ENCODE peak calls at places on chromosome 22, in seven cellular contexts. S is A549, X is right atrium auricular region, M is ovary, G is psoas muscle, K is heart left ventricle, C is left lung. E is an unnamed sample.

GRCh38 chr22:49838771-49839717 is 11.4 kb upstream of the BRD1 start:
- DNase-seq in K (no peak), M (no peak), C (peak; percentile 70), G (no peak), X (no peak), S (no peak), E (no peak)

GRCh38 chr22:24147666-24148065 is 33.6 kb upstream of the SUSD2 start:
- DNase-seq in X (no peak), K (no peak), M (no peak), C (no peak), G (no peak), S (no peak), E (no peak)

GRCh38 chr22:36323855-36324331 is 63.9 kb downstream of the MYH9 start:
- DNase-seq in K (peak; percentile 70), X (peak; percentile 88), S (no peak), M (no peak), G (peak; percentile 73), C (no peak), E (no peak)

GRCh38 chr22:21564411-21564810 is 3.1 kb upstream of the UBE2L3 start:
- DNase-seq in G (no peak), S (no peak), C (no peak), M (no peak), K (no peak), X (no peak), E (no peak)

GRCh38 chr22:24244144-24244787 is 616 bp downstream of the GGT5 start:
- DNase-seq in S (no peak), K (no peak), G (peak; percentile 32), C (no peak), X (no peak), M (peak; percentile 71), E (peak; percentile 74)

GRCh38 chr22:45960477-45961386 is 16.2 kb downstream of the WNT7B start:
- DNase-seq in C (no peak), G (no peak), K (no peak), X (no peak), M (no peak), S (no peak), E (no peak)

GRCh38 chr22:39721456-39722325 is 151.1 kb downstream of the CACNA1I start:
- DNase-seq in G (no peak), M (no peak), S (no peak), K (no peak), C (no peak), X (no peak), E (peak; percentile 40)

GRCh38 chr22:25091449-25091848 is 108.2 kb upstream of the CRYBB3 start:
- DNase-seq in K (no peak), M (no peak), C (no peak), X (no peak), S (no peak), G (no peak), E (no peak)

GRCh38 chr22:22394589-22394988 is 114.0 kb downstream of the ZNF280B start:
- DNase-seq in C (no peak), S (no peak), X (peak; percentile 57), K (no peak), G (no peak), M (no peak), E (no peak)

GRCh38 chr22:24315367-24315781 is 44.7 kb downstream of the SPECC1L start:
- DNase-seq in S (no peak), G (no peak), M (no peak), C (no peak), X (no peak), K (no peak), E (no peak)

GRCh38 chr22:21972293-21972779 is 10.3 kb downstream of the TOP3B start:
- DNase-seq in K (no peak), M (no peak), X (no peak), C (no peak), G (peak; percentile 47), S (peak; percentile 47), E (no peak)

GRCh38 chr22:18000441-18001039 is 23.8 kb downstream of the MICAL3 start:
- DNase-seq in X (no peak), C (no peak), S (no peak), K (no peak), M (peak; percentile 61), G (peak; percentile 25), E (no peak)

GRCh38 chr22:36363378-36363931 is 24.3 kb downstream of the MYH9 start:
- DNase-seq in M (no peak), X (no peak), C (no peak), G (no peak), S (no peak), K (no peak), E (no peak)

GRCh38 chr22:29695129-29695926 is 24.5 kb upstream of the CABP7 start:
- DNase-seq in S (no peak), G (peak; percentile 69), C (peak; percentile 76), M (no peak), X (no peak), K (no peak), E (no peak)

GRCh38 chr22:39289445-39290247 is 29.8 kb downstream of the RPL3 start:
- DNase-seq in C (no peak), S (no peak), G (no peak), K (no peak), M (no peak), X (no peak), E (no peak)

GRCh38 chr22:26398741-26399153 is 30.3 kb upstream of the ASPHD2 start:
- DNase-seq in X (peak; percentile 61), K (peak; percentile 39), C (peak; percentile 77), G (peak; percentile 48), S (peak; percentile 41), M (no peak), E (no peak)

GRCh38 chr22:49887716-49888115 is 30.5 kb downstream of the ALG12 start:
- DNase-seq in G (no peak), S (no peak), K (no peak), C (no peak), X (no peak), M (no peak), E (no peak)

GRCh38 chr22:24471570-24471969 is 23.6 kb upstream of the UPB1 start:
- DNase-seq in C (no peak), M (peak; percentile 60), G (peak; percentile 66), S (no peak), K (peak; percentile 79), X (peak; percentile 84), E (no peak)

GRCh38 chr22:36824655-36825054 is 7.8 kb upstream of the PVALB start:
- DNase-seq in M (no peak), X (no peak), G (no peak), S (no peak), K (no peak), C (no peak), E (no peak)

GRCh38 chr22:26846645-26847044 is 189.3 kb downstream of the MIAT start:
- DNase-seq in K (no peak), C (no peak), S (no peak), X (peak; percentile 23), M (no peak), G (no peak), E (no peak)

GRCh38 chr22:25029181-25029580 is 76.7 kb downstream of the KIAA1671 start:
- DNase-seq in K (no peak), G (no peak), C (no peak), M (no peak), X (no peak), S (no peak), E (no peak)

GRCh38 chr22:42365942-42366660 is 66.1 kb downstream of the NFAM1 start:
- DNase-seq in M (no peak), X (no peak), G (no peak), S (no peak), K (no peak), C (no peak), E (no peak)
- H3K27ac ChIP-seq in M (peak overlapping the region; percentile 11), X (peak overlapping the region; percentile 68), G (no peak overlapping the region), S (no peak overlapping the region), K (peak overlapping the region; percentile 65), C (no peak overlapping the region), E (no peak overlapping the region)

GRCh38 chr22:31295413-31295812 is 3.1 kb upstream of the PIK3IP1 start:
- DNase-seq in X (no peak), G (no peak), K (no peak), C (no peak), S (no peak), M (no peak), E (no peak)

GRCh38 chr22:31296258-31296657 is 4.0 kb upstream of the PIK3IP1 start:
- DNase-seq in S (no peak), C (no peak), X (no peak), K (no peak), M (no peak), G (no peak), E (no peak)

GRCh38 chr22:31291403-31291715 is 929 bp downstream of the PIK3IP1 start:
- DNase-seq in X (no peak), S (no peak), G (no peak), C (no peak), K (no peak), M (no peak), E (no peak)

GRCh38 chr22:31291716-31292644 is at the start of gene PIK3IP1:
- DNase-seq in M (peak; percentile 84), S (peak; percentile 66), G (peak; percentile 85), C (peak; percentile 88), X (peak; percentile 90), K (peak; percentile 92), E (peak; percentile 91)

DNA sequence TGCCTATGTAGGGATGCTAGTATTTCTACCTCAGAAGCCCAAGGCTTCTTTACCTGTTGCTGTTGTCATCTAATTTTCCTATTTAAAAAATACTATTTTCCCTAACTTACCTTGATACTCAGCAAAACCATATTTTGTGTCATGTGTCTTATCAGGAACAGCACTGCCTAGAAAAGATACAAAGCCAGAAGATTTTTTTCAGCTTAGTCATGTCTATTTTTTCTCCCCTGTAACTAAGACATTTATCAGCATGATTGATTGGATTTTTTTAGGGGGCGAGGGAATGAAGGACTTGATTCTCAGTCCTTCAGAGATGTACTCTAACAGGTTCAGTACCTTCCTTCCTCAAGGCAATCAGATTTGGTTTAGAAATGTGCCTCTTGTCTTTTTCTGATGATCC is 3.5 kb upstream of the PIK3IP1 start:
- DNase-seq in K (no peak), M (no peak), X (no peak), C (no peak), S (no peak), G (no peak), E (no peak)
- TF ChIP-seq CTCF in K (no peak), M (no peak), X (no peak), C (no peak), S (no peak), G (no peak), E (no peak)

GRCh38 chr22:43714104-43714503 is 98.0 kb downstream of the EFCAB6 start:
- DNase-seq in X (no peak), K (no peak), M (no peak), C (no peak), G (no peak), S (no peak), E (no peak)
- H3K27ac ChIP-seq in X (no peak overlapping the region), K (no peak overlapping the region), M (no peak overlapping the region), C (no peak overlapping the region), G (no peak overlapping the region), S (no peak overlapping the region), E (no peak overlapping the region)

DNA sequence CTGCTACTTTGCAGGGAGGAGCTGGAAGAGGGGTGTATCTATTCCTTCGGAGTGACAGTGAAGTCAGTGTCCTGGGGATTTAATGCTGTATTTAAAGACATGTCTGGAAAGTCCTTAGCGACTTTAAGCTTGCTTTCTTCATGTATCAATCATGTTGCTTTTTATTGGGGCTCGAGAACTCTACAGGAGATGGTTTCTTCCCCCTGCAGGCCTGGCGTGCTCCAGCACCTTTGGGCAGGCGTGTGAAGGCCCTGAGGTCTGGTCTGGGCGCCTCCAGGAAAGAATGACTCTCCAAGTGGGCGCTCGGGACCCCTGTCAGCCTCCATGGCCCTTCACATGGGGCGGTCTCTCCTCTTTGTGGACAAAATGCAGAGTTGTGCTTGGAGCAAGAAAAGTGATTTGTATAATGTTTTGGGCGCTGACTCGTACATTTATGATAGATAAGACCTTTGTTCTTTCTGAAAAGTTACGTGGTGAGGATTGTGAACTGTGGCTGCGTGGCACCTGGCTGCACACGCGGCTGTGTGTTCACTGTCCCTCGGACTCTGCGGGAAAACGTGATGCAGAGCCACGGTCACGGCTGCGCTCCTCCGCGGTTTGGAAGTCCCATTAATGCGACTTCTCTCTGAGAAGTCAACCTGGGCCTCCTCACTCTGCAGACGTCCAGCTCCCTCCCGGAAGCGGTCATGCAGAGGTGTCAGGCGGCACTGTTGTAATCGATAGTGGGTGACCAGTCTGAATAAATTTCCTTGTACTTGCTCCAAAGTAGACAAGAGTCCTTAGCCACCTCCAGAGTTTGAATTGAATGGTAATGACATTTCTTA is 282.5 kb downstream of the TBC1D22A start:
- DNase-seq in X (no peak), M (no peak), G (no peak), K (no peak), S (no peak), C (peak; percentile 41), E (peak; percentile 55)
- TF ChIP-seq CTCF in X (no peak), M (no peak), G (no peak), K (no peak), S (no peak), C (no peak), E (no peak)

E was measured in upper lobe of right lung.